ENCODE peak calls at places on chromosomes 6 and 20, in four cellular contexts. O, J, V and C are unnamed samples.

GRCh38 chr6:122692175-122692598 is 82.0 kb downstream of the PKIB start:
- DNase-seq in V (no peak), O (no peak), J (no peak), C (no peak)

GRCh38 chr6:169793408-169793807 is 42.0 kb downstream of the ERMARD start:
- DNase-seq in J (peak; percentile 27), V (no peak), O (no peak), C (no peak)

GRCh38 chr6:42429836-42430235 is 21.9 kb downstream of the TRERF1 start:
- DNase-seq in J (no peak), V (no peak), O (no peak), C (no peak)

GRCh38 chr6:109790131-109790530 is 99.0 kb downstream of the FIG4 start:
- DNase-seq in V (no peak), O (peak; percentile 22), J (no peak), C (no peak)

GRCh38 chr6:315921-316752 is 23.9 kb downstream of the DUSP22 start:
- DNase-seq in V (no peak), O (no peak), J (no peak), C (no peak)

GRCh38 chr6:51495806-51496380 is 591.5 kb downstream of the PKHD1 start:
- DNase-seq in O (no peak), V (no peak), J (no peak), C (no peak)

GRCh38 chr6:124203106-124203811 is 399.6 kb downstream of the NKAIN2 start:
- DNase-seq in J (no peak), O (no peak), V (no peak), C (no peak)

GRCh38 chr6:34589633-34590139 is 33.6 kb upstream of the SPDEF start:
- DNase-seq in J (no peak), V (no peak), O (no peak), C (no peak)

GRCh38 chr20:61972910-61973508 is 92.7 kb downstream of the TAF4 start:
- DNase-seq in J (no peak), V (no peak), O (no peak), C (no peak)

GRCh38 chr20:46000571-46001145 is 8.1 kb upstream of the MMP9 start:
- DNase-seq in V (no peak), O (no peak), J (no peak), C (no peak)

GRCh38 chr6:2957696-2958330 is 13.6 kb downstream of the SERPINB6 start:
- DNase-seq in O (no peak), J (no peak), V (no peak), C (no peak)

GRCh38 chr6:37210313-37210898 is 40.5 kb downstream of the PIM1 start:
- DNase-seq in J (peak; percentile 75), O (peak; percentile 82), V (peak; percentile 73), C (peak; percentile 63)

GRCh38 chr20:34713194-34713943 is 9.2 kb downstream of the TP53INP2 start:
- DNase-seq in V (peak; percentile 87), O (peak; percentile 90), J (peak; percentile 88), C (no peak)

GRCh38 chr20:1764136-1765033 is 106.8 kb upstream of the SIRPG start:
- DNase-seq in V (peak; percentile 84), O (peak; percentile 51), J (peak; percentile 67), C (peak; percentile 50)

GRCh38 chr20:49691818-49692568 is 21.7 kb downstream of the B4GALT5 start:
- DNase-seq in O (no peak), V (no peak), J (no peak), C (no peak)

GRCh38 chr6:125746019-125746414 is 3.4 kb upstream of the HEY2 start:
- DNase-seq in V (no peak), J (no peak), O (no peak), C (no peak)

GRCh38 chr6:149857541-149857940 is 6.6 kb downstream of the LRP11 start:
- DNase-seq in O (no peak), V (no peak), J (no peak), C (no peak)

GRCh38 chr20:51899674-51900073 is 97.4 kb upstream of the SALL4 start:
- DNase-seq in J (no peak), V (no peak), O (no peak), C (no peak)

GRCh38 chr6:6033858-6034257 is 27.1 kb upstream of the NRN1 start:
- DNase-seq in J (no peak), O (no peak), V (no peak), C (no peak)

GRCh38 chr6:46175976-46176375 is 5.2 kb upstream of the ENPP5 start:
- DNase-seq in J (no peak), O (no peak), V (no peak), C (no peak)

GRCh38 chr6:55397986-55398385 is 70.7 kb downstream of the GFRAL start:
- DNase-seq in O (no peak), J (no peak), V (no peak), C (no peak)

GRCh38 chr20:62359491-62360121 is 7.5 kb downstream of the LAMA5 start:
- DNase-seq in O (peak; percentile 87), J (no peak), V (peak; percentile 69), C (no peak)

GRCh38 chr6:148457137-148457842 is 114.7 kb downstream of the SASH1 start:
- DNase-seq in V (no peak), J (no peak), O (no peak), C (no peak)

GRCh38 chr6:106513813-106514212 is 115.5 kb downstream of the RTN4IP1 start:
- DNase-seq in J (no peak), O (no peak), V (no peak), C (no peak)

GRCh38 chr6:309947-310346 is 17.7 kb downstream of the DUSP22 start:
- DNase-seq in O (no peak), J (no peak), V (no peak), C (no peak)

GRCh38 chr6:168417660-168418059 is 23.3 kb upstream of the SMOC2 start:
- DNase-seq in V (no peak), O (no peak), J (no peak), C (no peak)

GRCh38 chr6:42405025-42405424 is 46.7 kb downstream of the TRERF1 start:
- DNase-seq in J (no peak), V (peak; percentile 22), O (no peak), C (no peak)

GRCh38 chr20:1952737-1953530 is 40.9 kb downstream of the PDYN start:
- DNase-seq in O (no peak), V (no peak), J (no peak), C (no peak)

GRCh38 chr20:11992426-11992825 is 74.7 kb downstream of the BTBD3 start:
- DNase-seq in J (no peak), V (no peak), O (no peak), C (no peak)

GRCh38 chr6:44431118-44431725 is 43.7 kb downstream of the CDC5L start:
- DNase-seq in O (peak; percentile 52), J (peak; percentile 57), V (peak; percentile 67), C (no peak)

GRCh38 chr6:46935687-46936086 is 13.9 kb upstream of the ADGRF5 start:
- DNase-seq in J (no peak), O (peak; percentile 15), V (no peak), C (no peak)

GRCh38 chr6:23446394-23447001 is 679.5 kb upstream of the NRSN1 start:
- DNase-seq in V (peak; percentile 28), O (peak; percentile 5), J (no peak), C (no peak)

GRCh38 chr20:63322923-63323253 is 29.9 kb downstream of the COL20A1 start:
- DNase-seq in V (no peak), J (no peak), O (no peak), C (no peak)

GRCh38 chr6:74899416-74899815 is 306.4 kb downstream of the COL12A1 start:
- DNase-seq in V (no peak), J (no peak), O (no peak), C (no peak)

GRCh38 chr6:110398778-110399177 is 16.6 kb downstream of the DDO start:
- DNase-seq in V (no peak), O (peak; percentile 21), J (no peak), C (no peak)

GRCh38 chr20:11389188-11389587 is 528.5 kb upstream of the BTBD3 start:
- DNase-seq in V (no peak), O (no peak), J (no peak), C (no peak)